ENCODE peak calls at places on chromosomes 3 and 15, in eight cellular contexts. Y is globus pallidus; D is ovary; U is stimulated activated naive CD4-positive, alpha-beta T cell; G is NCI-H345; I is RWPE1; R is cardiac muscle cell; Q is LHCN-M2. F is an unnamed sample.

GRCh38 chr3:192237992-192238608 is 489.2 kb downstream of the FGF12 start:
- DNase-seq in Y (no peak), D (no peak), U (no peak), G (no peak), I (no peak), R (no peak), Q (no peak), F (no peak)

GRCh38 chr15:48046813-48047483 is 73.8 kb upstream of the SLC24A5 start:
- DNase-seq in Y (no peak), D (no peak), U (no peak), G (peak), I (no peak), R (no peak), Q (no peak), F (peak)

GRCh38 chr3:127764841-127765362 is 57.4 kb downstream of the MGLL start:
- DNase-seq in Y (no peak), D (no peak), U (no peak), G (no peak), I (no peak), R (no peak), Q (peak), F (no peak)

GRCh38 chr15:32717290-32718081 is at the start of gene GREM1:
- DNase-seq in Y (peak), D (no peak), U (no peak), G (no peak), I (no peak), R (peak), Q (peak), F (peak)

GRCh38 chr15:69032703-69033373 is 18.3 kb downstream of the NOX5 start:
- DNase-seq in Y (no peak), D (no peak), U (no peak), G (no peak), I (no peak), R (no peak), Q (no peak), F (peak)

GRCh38 chr3:183764854-183765731 is 60.3 kb downstream of the MAP6D1 start:
- DNase-seq in Y (no peak), D (no peak), U (no peak), G (no peak), I (no peak), R (no peak), Q (peak), F (no peak)

GRCh38 chr3:51581529-51581928 is 43.0 kb downstream of the RAD54L2 start:
- DNase-seq in Y (no peak), D (no peak), U (no peak), G (peak), I (no peak), R (no peak), Q (peak), F (no peak)

GRCh38 chr3:25396686-25397085 is 31.4 kb upstream of the RARB start:
- DNase-seq in Y (no peak), D (no peak), U (no peak), G (no peak), I (no peak), R (no peak), Q (no peak), F (no peak)

GRCh38 chr15:67948215-67948614 is 105.9 kb upstream of the PIAS1 start:
- DNase-seq in Y (no peak), D (no peak), U (no peak), G (no peak), I (no peak), R (no peak), Q (no peak), F (no peak)

GRCh38 chr3:99954914-99955644 is 137.4 kb downstream of the CMSS1 start:
- DNase-seq in Y (no peak), D (no peak), U (no peak), G (no peak), I (no peak), R (peak), Q (no peak), F (no peak)

GRCh38 chr3:71978150-71978721 is 193.3 kb upstream of the PROK2 start:
- DNase-seq in Y (no peak), D (no peak), U (no peak), G (no peak), I (no peak), R (no peak), Q (no peak), F (no peak)

GRCh38 chr3:12170207-12170606 is 11.5 kb upstream of the TIMP4 start:
- DNase-seq in Y (no peak), D (no peak), U (no peak), G (no peak), I (no peak), R (no peak), Q (peak), F (no peak)

GRCh38 chr3:117746091-117746490 is 1036.5 kb downstream of the TUSC7 start:
- DNase-seq in Y (no peak), D (no peak), U (no peak), G (no peak), I (no peak), R (no peak), Q (no peak), F (no peak)

GRCh38 chr15:35958021-35958420 is 412.1 kb upstream of the DPH6 start:
- DNase-seq in Y (no peak), D (no peak), U (no peak), G (peak), I (no peak), R (no peak), Q (no peak), F (no peak)

GRCh38 chr3:197564097-197564843 is 8.5 kb upstream of the BDH1 start:
- DNase-seq in Y (no peak), D (no peak), U (no peak), G (no peak), I (no peak), R (no peak), Q (peak), F (no peak)

GRCh38 chr3:181484026-181484425 is 227.7 kb upstream of the SOX2 start:
- DNase-seq in Y (peak), D (no peak), U (no peak), G (no peak), I (no peak), R (no peak), Q (no peak), F (no peak)

GRCh38 chr15:52528465-52529288 is at the start of gene MYO5A:
- DNase-seq in Y (peak), D (peak), U (peak), G (peak), I (peak), R (peak), Q (peak), F (peak)

GRCh38 chr3:81749285-81749684 is 12.2 kb downstream of the GBE1 start:
- DNase-seq in Y (no peak), D (no peak), U (no peak), G (no peak), I (no peak), R (no peak), Q (no peak), F (no peak)

GRCh38 chr15:77839970-77840609 is 207.4 kb upstream of the LINGO1 start:
- DNase-seq in Y (no peak), D (no peak), U (no peak), G (no peak), I (no peak), R (no peak), Q (no peak), F (no peak)

GRCh38 chr3:157445897-157446296 is 9.2 kb downstream of the PTX3 start:
- DNase-seq in Y (no peak), D (no peak), U (no peak), G (no peak), I (peak), R (no peak), Q (peak), F (no peak)

GRCh38 chr3:152252750-152253149 is 16.0 kb upstream of the MBNL1 start:
- DNase-seq in Y (no peak), D (no peak), U (no peak), G (no peak), I (no peak), R (no peak), Q (no peak), F (no peak)

GRCh38 chr3:106769045-106769444 is 608.2 kb upstream of the CCDC54 start:
- DNase-seq in Y (no peak), D (no peak), U (no peak), G (no peak), I (no peak), R (no peak), Q (no peak), F (no peak)

GRCh38 chr3:33433843-33434242 is 6.4 kb downstream of the UBP1 start:
- DNase-seq in Y (no peak), D (no peak), U (no peak), G (no peak), I (no peak), R (no peak), Q (peak), F (no peak)

GRCh38 chr3:25386686-25387271 is 41.3 kb upstream of the RARB start:
- DNase-seq in Y (no peak), D (no peak), U (no peak), G (no peak), I (no peak), R (no peak), Q (no peak), F (no peak)

GRCh38 chr3:170865209-170866094 is 4.5 kb downstream of the RPL22L1 start:
- DNase-seq in Y (no peak), D (no peak), U (no peak), G (no peak), I (no peak), R (no peak), Q (no peak), F (no peak)

F was measured in H7.